ENCODE peak calls at places on chromosomes 5 and 9, in ten cellular contexts. B is naive thymus-derived CD8-positive, alpha-beta T cell; U is RWPE1; C is EL; L is NCI-H2171; N is substantia nigra; D is sigmoid colon; M is stimulated activated CD4-positive, alpha-beta T cell treated with anti-CD3 and anti-CD28 coated beads, Interleukin-12 subunit alpha, Interleukin-12 subunit beta, amount 100 ng/mL, for 48 hours; V is OCI-LY7; R is GM13977. I is an unnamed sample.

GRCh38 chr5:64026493-64026892 is 64.2 kb upstream of the HTR1A start:
- DNase-seq in N (no peak), M (no peak), C (no peak), D (no peak), U (no peak), L (no peak), R (no peak), B (no peak), V (no peak), I (no peak)

GRCh38 chr5:168892618-168893017 is 313.4 kb upstream of the PANK3 start:
- DNase-seq in M (no peak), V (no peak), U (no peak), C (no peak), L (no peak), D (no peak), N (no peak), R (no peak), B (no peak), I (no peak)

GRCh38 chr9:132141364-132141947 is 20.4 kb upstream of the NTNG2 start:
- DNase-seq in D (no peak), R (no peak), L (peak), M (no peak), C (peak), B (no peak), V (no peak), N (no peak), U (peak), I (no peak)

GRCh38 chr9:34463098-34463900 is 4.7 kb downstream of the DNAI1 start:
- DNase-seq in M (peak), C (peak), N (no peak), L (no peak), B (no peak), R (no peak), V (no peak), U (peak), D (no peak), I (no peak)

GRCh38 chr9:125747765-125748510 is 765 bp downstream of the PBX3 start:
- DNase-seq in U (peak), R (peak), V (peak), C (peak), N (no peak), B (peak), M (no peak), L (peak), D (peak), I (peak)

GRCh38 chr5:138849439-138849838 is 25.7 kb downstream of the LRRTM2 start:
- DNase-seq in B (no peak), U (no peak), D (no peak), N (no peak), M (no peak), L (no peak), C (peak), V (no peak), R (no peak), I (no peak)

GRCh38 chr9:72884521-72884920 is 68.3 kb downstream of the ALDH1A1 start:
- DNase-seq in M (no peak), D (no peak), V (no peak), N (no peak), L (no peak), C (no peak), U (no peak), B (no peak), R (no peak), I (no peak)

GRCh38 chr9:135729480-135729879 is 27.5 kb downstream of the KCNT1 start:
- DNase-seq in B (no peak), U (no peak), M (no peak), N (no peak), C (no peak), D (no peak), L (no peak), R (no peak), V (no peak), I (no peak)

GRCh38 chr9:127418037-127418471 is 6.1 kb upstream of the ZNF79 start:
- DNase-seq in C (no peak), M (peak), U (no peak), D (no peak), B (peak), L (peak), N (no peak), V (peak), R (peak), I (peak)

GRCh38 chr9:93540305-93540704 is 36.1 kb upstream of the PHF2 start:
- DNase-seq in C (no peak), R (no peak), U (no peak), V (no peak), N (no peak), D (no peak), B (no peak), L (no peak), M (no peak), I (no peak)

GRCh38 chr5:60633336-60633735 is 66.6 kb downstream of the DEPDC1B start:
- DNase-seq in B (no peak), R (no peak), C (peak), L (no peak), U (peak), V (no peak), N (no peak), D (no peak), M (no peak), I (no peak)

GRCh38 chr5:1936413-1936812 is 53.7 kb upstream of the IRX4 start:
- DNase-seq in V (no peak), R (no peak), M (no peak), U (peak), N (no peak), C (no peak), B (no peak), D (no peak), L (no peak), I (no peak)

GRCh38 chr5:157689942-157690689 is 18.8 kb downstream of the C5orf52 start:
- DNase-seq in U (no peak), R (no peak), C (no peak), D (no peak), V (no peak), M (no peak), N (no peak), B (peak), L (no peak), I (peak)

GRCh38 chr5:147921134-147921533 is 14.8 kb upstream of the C5orf46 start:
- DNase-seq in N (no peak), V (no peak), D (no peak), M (no peak), C (no peak), U (no peak), B (no peak), L (no peak), R (no peak), I (no peak)

GRCh38 chr5:78367318-78367991 is 7.0 kb downstream of the SCAMP1 start:
- DNase-seq in N (no peak), B (no peak), C (no peak), V (peak), U (no peak), R (no peak), D (no peak), L (peak), M (no peak), I (no peak)

GRCh38 chr5:87156631-87157030 is 111.1 kb upstream of the RASA1 start:
- DNase-seq in R (no peak), U (no peak), L (no peak), N (no peak), C (no peak), D (no peak), B (no peak), V (no peak), M (no peak), I (no peak)

I was measured in B cell.